ENCODE peak calls at places on chromosomes 7 and 10, in ten cellular contexts. U is HFFc6, I is fibroblast of lung, X is cardiac muscle cell, S is lower leg skin, W is GM13976, H is PC-9, C is right lobe of liver, J is A549, E is HCT116. D is an unnamed sample.

GRCh38 chr10:96587255-96588059 is 645 bp upstream of the TM9SF3 start:
- DNase-seq in U (peak), I (peak), X (peak), S (peak), W (no peak), H (peak), C (peak), J (peak), E (peak), D (no peak)

GRCh38 chr10:1807196-1807595 is 69.9 kb upstream of the ADARB2 start:
- DNase-seq in U (no peak), I (no peak), X (no peak), S (no peak), W (no peak), H (no peak), C (no peak), J (no peak), E (no peak), D (no peak)

GRCh38 chr10:59181668-59182067 is 5.2 kb downstream of the PHYHIPL start:
- DNase-seq in U (peak), I (peak), X (peak), S (no peak), W (peak), H (no peak), C (no peak), J (peak), E (peak), D (no peak)

GRCh38 chr10:78604721-78605120 is 464.0 kb upstream of the ZMIZ1 start:
- DNase-seq in U (no peak), I (no peak), X (no peak), S (no peak), W (no peak), H (no peak), C (no peak), J (no peak), E (no peak), D (no peak)

GRCh38 chr10:114957673-114958072 is 19.7 kb downstream of the TRUB1 start:
- DNase-seq in U (peak), I (peak), X (peak), S (no peak), W (no peak), H (no peak), C (no peak), J (no peak), E (no peak), D (no peak)

GRCh38 chr7:28744951-28745350 is 213.2 kb downstream of the TRIL start:
- DNase-seq in U (no peak), I (no peak), X (no peak), S (no peak), W (no peak), H (no peak), C (no peak), J (no peak), E (no peak), D (no peak)

GRCh38 chr10:104452977-104453376 is 99.3 kb downstream of the CFAP58 start:
- DNase-seq in U (no peak), I (no peak), X (no peak), S (no peak), W (no peak), H (no peak), C (no peak), J (no peak), E (no peak), D (no peak)

GRCh38 chr10:42960491-42961155 is 116.2 kb upstream of the RET start:
- DNase-seq in U (peak), I (peak), X (no peak), S (peak), W (no peak), H (peak), C (peak), J (peak), E (peak), D (peak)

GRCh38 chr10:12892924-12893323 is 108.6 kb downstream of the CCDC3 start:
- DNase-seq in U (no peak), I (no peak), X (no peak), S (no peak), W (no peak), H (no peak), C (no peak), J (no peak), E (no peak), D (no peak)

GRCh38 chr7:17384400-17384799 is 85.9 kb downstream of the AHR start:
- DNase-seq in U (no peak), I (no peak), X (no peak), S (no peak), W (no peak), H (peak), C (no peak), J (no peak), E (no peak), D (no peak)

GRCh38 chr7:92910976-92911375 is 74.6 kb upstream of the CDK6 start:
- DNase-seq in U (no peak), I (no peak), X (no peak), S (no peak), W (no peak), H (no peak), C (no peak), J (no peak), E (no peak), D (no peak)

GRCh38 chr7:88927-89921 is 103.1 kb upstream of the FAM20C start:
- DNase-seq in U (peak), I (peak), X (peak), S (no peak), W (peak), H (peak), C (no peak), J (no peak), E (no peak), D (peak)

GRCh38 chr10:124093076-124093773 is at the start of gene CHST15:
- DNase-seq in U (peak), I (peak), X (peak), S (no peak), W (no peak), H (peak), C (peak), J (peak), E (peak), D (no peak)

GRCh38 chr7:107167483-107168232 is 1.1 kb upstream of the HBP1 start:
- DNase-seq in U (peak), I (peak), X (peak), S (peak), W (peak), H (peak), C (peak), J (peak), E (peak), D (peak)

GRCh38 chr10:7488418-7488829 is 77.6 kb upstream of the SFMBT2 start:
- DNase-seq in U (no peak), I (peak), X (peak), S (no peak), W (no peak), H (no peak), C (no peak), J (peak), E (no peak), D (peak)

DNA sequence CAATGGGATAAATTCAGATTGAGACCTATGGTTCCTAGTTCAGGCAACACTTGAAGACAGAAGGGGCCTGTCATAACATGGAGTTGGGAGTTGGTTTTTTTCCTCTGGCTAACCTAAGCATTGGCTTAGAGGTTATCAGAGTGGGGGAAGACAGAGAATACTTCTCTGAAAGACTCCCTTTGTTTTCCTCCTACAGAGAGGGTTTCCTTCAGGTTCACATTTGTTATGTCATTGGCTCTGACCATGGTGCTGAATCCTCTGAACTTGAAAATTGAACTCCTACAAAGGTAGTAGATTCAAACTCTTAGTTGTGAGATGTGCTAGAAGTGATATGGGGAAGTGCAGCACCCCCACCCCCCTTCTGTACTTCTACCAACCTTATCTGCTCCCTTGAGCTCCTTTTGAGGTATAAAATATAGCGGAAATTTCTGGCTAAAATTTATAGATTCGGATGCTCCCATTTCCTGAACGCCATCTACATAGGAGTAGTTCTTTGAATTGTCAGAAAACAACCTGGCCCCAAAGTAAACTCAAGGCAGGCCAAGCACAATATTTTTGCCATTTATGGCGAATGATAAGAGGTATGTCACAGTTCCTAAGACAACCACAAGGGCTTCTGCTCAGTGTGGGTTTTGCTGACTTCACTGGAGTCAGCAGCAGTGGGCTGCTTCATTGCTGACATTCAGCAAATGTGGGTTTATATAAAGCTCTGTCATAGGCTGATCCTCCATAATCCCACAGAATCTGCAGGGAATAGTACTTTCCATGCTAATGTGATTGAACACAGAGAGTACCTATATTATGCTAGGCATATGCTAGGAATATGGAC is 131.6 kb upstream of the KLF14 start:
- DNase-seq in U (no peak), I (no peak), X (peak), S (no peak), W (no peak), H (peak), C (no peak), J (no peak), E (no peak), D (no peak)
- TF ChIP-seq CTCF in U (peak), I (no peak), X (peak), S (no peak), W (no peak), H (no peak), C (no peak), J (no peak), E (peak), D (no peak)

GRCh38 chr7:49488573-49488972 is 284.9 kb upstream of the VWC2 start:
- DNase-seq in U (no peak), I (no peak), X (no peak), S (no peak), W (no peak), H (no peak), C (no peak), J (no peak), E (no peak), D (no peak)

GRCh38 chr7:49483142-49483541 is 290.3 kb upstream of the VWC2 start:
- DNase-seq in U (no peak), I (no peak), X (no peak), S (no peak), W (peak), H (no peak), C (no peak), J (peak), E (no peak), D (no peak)

GRCh38 chr7:49486974-49487919 is 286.2 kb upstream of the VWC2 start:
- DNase-seq in U (no peak), I (no peak), X (no peak), S (no peak), W (no peak), H (no peak), C (no peak), J (no peak), E (no peak), D (no peak)
- TF ChIP-seq CTCF in U (no peak), I (no peak), X (no peak), S (no peak), W (no peak), H (no peak), C (no peak), J (no peak), E (no peak), D (no peak)

GRCh38 chr7:2070151-2070763 is 162.5 kb downstream of the MAD1L1 start:
- DNase-seq in U (no peak), I (no peak), X (no peak), S (no peak), W (no peak), H (no peak), C (no peak), J (no peak), E (no peak), D (no peak)

GRCh38 chr7:2066251-2066919 is 166.4 kb downstream of the MAD1L1 start:
- DNase-seq in U (no peak), I (no peak), X (no peak), S (no peak), W (no peak), H (no peak), C (no peak), J (no peak), E (no peak), D (no peak)

GRCh38 chr7:2071133-2071832 is 161.5 kb downstream of the MAD1L1 start:
- DNase-seq in U (no peak), I (no peak), X (no peak), S (no peak), W (peak), H (no peak), C (no peak), J (no peak), E (no peak), D (no peak)

GRCh38 chr7:2069472-2069860 is 163.3 kb downstream of the MAD1L1 start:
- DNase-seq in U (no peak), I (no peak), X (peak), S (no peak), W (no peak), H (no peak), C (no peak), J (no peak), E (no peak), D (no peak)

DNA sequence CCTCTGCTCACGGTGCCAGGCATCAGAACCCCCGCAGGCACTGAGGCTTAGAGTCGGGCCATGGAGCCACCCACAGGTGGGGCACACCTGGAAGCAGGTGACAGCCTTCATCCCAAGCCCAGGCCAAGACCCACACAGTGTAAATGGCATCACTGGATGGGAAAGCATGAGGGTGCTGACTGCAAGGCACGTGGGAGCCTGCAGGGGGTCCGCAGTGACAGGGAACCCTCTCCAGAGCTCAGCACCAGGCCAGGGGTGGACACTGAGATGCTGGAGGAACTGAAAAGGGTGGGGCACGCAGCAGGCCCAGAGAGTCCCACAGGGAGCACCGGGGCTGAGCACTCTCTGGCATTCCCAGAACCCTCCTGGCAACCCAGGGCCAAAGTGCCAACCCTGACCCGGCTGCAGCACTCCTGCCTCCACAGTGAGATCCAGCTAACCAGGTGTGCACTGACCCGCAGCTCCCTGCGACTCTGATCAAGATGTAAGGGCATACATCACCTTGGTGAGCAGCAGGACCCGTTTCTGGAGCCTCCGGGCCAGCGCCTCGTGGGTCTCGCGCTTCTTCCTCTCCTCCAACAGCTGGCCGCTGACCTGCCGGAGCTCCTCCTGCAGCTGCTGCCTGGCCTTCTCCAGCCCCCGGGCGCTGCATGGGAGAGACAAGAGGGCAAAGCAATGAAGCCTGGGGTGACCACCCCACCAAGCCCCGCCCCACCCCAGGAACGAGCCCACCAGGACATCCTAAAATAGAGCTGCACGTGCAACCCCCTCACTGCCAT is 163.9 kb downstream of the MAD1L1 start:
- DNase-seq in U (no peak), I (no peak), X (no peak), S (no peak), W (no peak), H (no peak), C (no peak), J (no peak), E (no peak), D (no peak)
- TF ChIP-seq CTCF in U (no peak), I (no peak), X (no peak), S (no peak), W (no peak), H (no peak), C (no peak), J (no peak), E (no peak), D (no peak)

GRCh38 chr7:1842321-1843221 is 172.5 kb downstream of the ELFN1 start:
- DNase-seq in U (peak), I (peak), X (no peak), S (no peak), W (no peak), H (peak), C (peak), J (no peak), E (no peak), D (no peak)
- TF ChIP-seq CTCF in U (peak), I (no peak), X (no peak), S (no peak), W (no peak), H (no peak), C (peak), J (no peak), E (no peak), D (no peak)

GRCh38 chr10:89419548-89419947 is 5.2 kb downstream of the IFIT5 start:
- DNase-seq in U (no peak), I (peak), X (peak), S (no peak), W (peak), H (no peak), C (no peak), J (no peak), E (no peak), D (no peak)
- TF ChIP-seq CTCF in U (peak), I (peak), X (peak), S (no peak), W (peak), H (no peak), C (peak), J (no peak), E (peak), D (no peak)

GRCh38 chr10:356452-356851 is 221.2 kb downstream of the ZMYND11 start:
- DNase-seq in U (no peak), I (no peak), X (no peak), S (no peak), W (no peak), H (no peak), C (no peak), J (no peak), E (no peak), D (no peak)
- TF ChIP-seq CTCF in U (no peak), I (no peak), X (no peak), S (no peak), W (no peak), H (no peak), C (no peak), J (no peak), E (no peak), D (no peak)

DNA sequence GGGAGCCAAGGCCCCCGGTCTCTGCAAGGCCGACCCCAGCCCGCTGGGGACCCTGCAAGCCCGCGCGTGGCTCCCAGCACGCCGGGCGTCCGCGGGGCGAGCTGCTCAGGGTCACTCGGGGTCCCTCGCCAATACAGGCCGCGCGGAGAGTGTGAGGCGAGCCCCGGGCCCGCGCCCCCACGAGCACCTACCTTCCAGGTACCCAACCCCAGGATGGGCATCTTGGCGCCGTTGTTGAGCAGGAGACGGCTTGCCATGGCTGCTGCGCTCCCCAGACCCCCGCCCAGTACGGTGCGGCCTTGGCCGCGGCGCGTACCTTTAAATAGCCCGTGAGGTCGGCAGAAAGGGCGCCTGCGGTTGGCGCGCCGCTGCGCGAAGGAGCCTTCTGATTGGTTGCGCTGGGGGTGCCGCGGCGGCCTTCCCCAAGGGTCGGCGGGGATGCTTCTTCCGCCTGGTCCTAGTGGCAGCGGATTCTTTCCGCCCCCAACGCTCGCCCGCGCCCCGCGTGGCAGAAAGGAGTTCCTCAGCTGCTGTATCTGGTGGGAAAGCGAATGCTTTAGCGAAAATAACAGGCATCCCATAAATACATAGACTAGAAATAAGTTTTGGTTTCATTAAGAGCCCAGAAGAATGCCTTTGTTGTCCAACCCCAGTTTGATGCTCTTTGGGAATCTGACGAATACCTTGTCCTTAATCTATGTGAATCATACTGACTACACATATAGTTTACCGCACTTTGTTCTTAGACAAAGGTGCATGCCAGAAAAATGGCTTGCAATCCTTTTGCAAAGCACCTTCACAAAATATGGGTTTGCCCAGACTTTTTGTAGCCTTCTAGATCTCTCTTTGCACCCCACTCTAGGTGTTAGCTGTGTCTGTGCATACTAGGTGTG is at the start of gene AKR1B1:
- DNase-seq in U (peak), I (peak), X (peak), S (peak), W (peak), H (peak), C (peak), J (peak), E (peak), D (peak)
- TF ChIP-seq CTCF in U (peak), I (peak), X (peak), S (no peak), W (peak), H (peak), C (peak), J (peak), E (peak), D (no peak)

D was measured in omental fat pad.